ENCODE peak calls at places on chromosomes 4 and X, in nine cellular contexts. Q is activated T-helper 9 cell treated with anti-CD3 and anti-CD28 coated beads, Interleukin-2, amount 50 U/mL, for 16 hours; O is GM23248; D is activated T-helper 1 cell treated with anti-CD3 and anti-CD28 coated beads, Interleukin-2, amount 50 U/mL, for 16 hours; A is mucosa of gallbladder; P is lower lobe of right lung; N is tibial nerve; V is SJCRH30; U is NCI-H2029. K is an unnamed sample.
A peak's percentile ranks its signal among the peaks of the same experiment; 100 is the strongest.

GRCh38 chrX:129586446-129586845 is 46.4 kb downstream of the OCRL start:
- DNase-seq in Q (no peak), O (no peak), D (no peak), A (no peak), P (no peak), N (no peak), V (no peak), U (no peak), K (no peak)

GRCh38 chrX:129980540-129981206 is 1.8 kb upstream of the BCORL1 start:
- DNase-seq in Q (peak; percentile 19), O (peak; percentile 35), D (no peak), A (no peak), P (peak; percentile 63), N (peak; percentile 23), V (peak; percentile 7), U (no peak), K (no peak)

GRCh38 chrX:5876984-5877655 is 351.5 kb downstream of the NLGN4X start:
- DNase-seq in Q (no peak), O (peak; percentile 0), D (no peak), A (no peak), P (no peak), N (no peak), V (peak; percentile 24), U (no peak), K (no peak)

GRCh38 chr4:181952478-181952877 is 290.7 kb upstream of the TENM3 start:
- DNase-seq in Q (no peak), O (peak; percentile 80), D (no peak), A (peak; percentile 70), P (no peak), N (no peak), V (peak; percentile 10), U (no peak), K (no peak)

GRCh38 chr4:94517492-94517891 is 65.8 kb downstream of the PDLIM5 start:
- DNase-seq in Q (no peak), O (no peak), D (no peak), A (no peak), P (no peak), N (no peak), V (no peak), U (no peak), K (no peak)

GRCh38 chrX:47571215-47571614 is 10.2 kb downstream of the ARAF start:
- DNase-seq in Q (no peak), O (no peak), D (no peak), A (no peak), P (no peak), N (no peak), V (no peak), U (no peak), K (no peak)

GRCh38 chr4:113826431-113826830 is 64.9 kb upstream of the CAMK2D start:
- DNase-seq in Q (no peak), O (no peak), D (no peak), A (no peak), P (no peak), N (no peak), V (no peak), U (no peak), K (no peak)

GRCh38 chr4:79331126-79331876 is 5.4 kb upstream of the NAA11 start:
- DNase-seq in Q (no peak), O (no peak), D (no peak), A (peak; percentile 56), P (no peak), N (no peak), V (peak; percentile 74), U (no peak), K (no peak)

GRCh38 chr4:95018845-95019244 is 261.1 kb downstream of the BMPR1B start:
- DNase-seq in Q (no peak), O (no peak), D (no peak), A (no peak), P (no peak), N (no peak), V (no peak), U (no peak), K (no peak)

GRCh38 chr4:122591196-122591595 is 29.7 kb downstream of the IL21 start:
- DNase-seq in Q (no peak), O (peak; percentile 51), D (no peak), A (no peak), P (no peak), N (no peak), V (no peak), U (no peak), K (no peak)

GRCh38 chr4:147707892-147708672 is 23.8 kb upstream of the ARHGAP10 start:
- DNase-seq in Q (peak; percentile 27), O (peak; percentile 57), D (no peak), A (peak; percentile 55), P (no peak), N (peak; percentile 44), V (peak; percentile 27), U (no peak), K (no peak)

GRCh38 chrX:39039890-39040289 is 238.6 kb downstream of the MID1IP1 start:
- DNase-seq in Q (no peak), O (no peak), D (no peak), A (no peak), P (no peak), N (no peak), V (no peak), U (no peak), K (no peak)

GRCh38 chr4:46937493-46937892 is 28.4 kb upstream of the COX7B2 start:
- DNase-seq in Q (no peak), O (peak; percentile 2), D (no peak), A (no peak), P (no peak), N (no peak), V (no peak), U (no peak), K (no peak)

GRCh38 chr4:56099378-56099786 is 150.6 kb downstream of the CEP135 start:
- DNase-seq in Q (no peak), O (no peak), D (no peak), A (no peak), P (no peak), N (no peak), V (no peak), U (no peak), K (no peak)

GRCh38 chr4:98289375-98289774 is 28.2 kb downstream of the RAP1GDS1 start:
- DNase-seq in Q (no peak), O (no peak), D (no peak), A (no peak), P (no peak), N (no peak), V (no peak), U (no peak), K (no peak)

GRCh38 chrX:148871422-148872152 is 371.2 kb downstream of the AFF2 start:
- DNase-seq in Q (no peak), O (peak; percentile 81), D (no peak), A (no peak), P (no peak), N (no peak), V (peak; percentile 4), U (no peak), K (no peak)

GRCh38 chr4:85607624-85608023 is 132.7 kb downstream of the ARHGAP24 start:
- DNase-seq in Q (no peak), O (no peak), D (no peak), A (no peak), P (no peak), N (no peak), V (no peak), U (peak; percentile 93), K (peak; percentile 72)

GRCh38 chr4:85708468-85708867 is 233.5 kb downstream of the ARHGAP24 start:
- DNase-seq in Q (no peak), O (no peak), D (no peak), A (no peak), P (no peak), N (no peak), V (no peak), U (no peak), K (no peak)

GRCh38 chr4:181756451-181756850 is 486.8 kb upstream of the TENM3 start:
- DNase-seq in Q (no peak), O (no peak), D (no peak), A (no peak), P (no peak), N (no peak), V (no peak), U (no peak), K (no peak)

GRCh38 chr4:2745981-2746806 is 9.9 kb downstream of the TNIP2 start:
- DNase-seq in Q (peak; percentile 92), O (peak; percentile 76), D (peak; percentile 87), A (no peak), P (peak; percentile 51), N (no peak), V (no peak), U (no peak), K (no peak)

GRCh38 chrX:15744181-15744867 is 6.3 kb downstream of the CA5B start:
- DNase-seq in Q (no peak), O (no peak), D (no peak), A (no peak), P (no peak), N (no peak), V (no peak), U (no peak), K (no peak)

GRCh38 chr4:177405508-177405907 is 36.7 kb downstream of the AGA start:
- DNase-seq in Q (no peak), O (no peak), D (no peak), A (no peak), P (no peak), N (no peak), V (no peak), U (no peak), K (no peak)

GRCh38 chr4:76665139-76665538 is 230.1 kb downstream of the SHROOM3 start:
- DNase-seq in Q (no peak), O (peak; percentile 47), D (no peak), A (peak; percentile 94), P (peak; percentile 64), N (no peak), V (no peak), U (peak; percentile 54), K (no peak)

GRCh38 chr4:112511294-112512118 is 4.5 kb downstream of the NEUROG2 start:
- DNase-seq in Q (no peak), O (no peak), D (no peak), A (no peak), P (no peak), N (no peak), V (no peak), U (no peak), K (no peak)

GRCh38 chr4:145852256-145852839 is 86.3 kb downstream of the ZNF827 start:
- DNase-seq in Q (no peak), O (peak; percentile 31), D (no peak), A (no peak), P (no peak), N (no peak), V (no peak), U (no peak), K (no peak)

GRCh38 chr4:90840828-90841227 is 713.6 kb downstream of the CCSER1 start:
- DNase-seq in Q (no peak), O (no peak), D (no peak), A (no peak), P (no peak), N (no peak), V (no peak), U (no peak), K (no peak)

GRCh38 chr4:140893939-140894338 is 137.8 kb upstream of the TBC1D9 start:
- DNase-seq in Q (no peak), O (peak; percentile 77), D (no peak), A (no peak), P (no peak), N (no peak), V (no peak), U (no peak), K (no peak)

GRCh38 chrX:120308959-120309872 is 2.0 kb downstream of the TMEM255A start:
- DNase-seq in Q (peak; percentile 51), O (peak; percentile 23), D (peak; percentile 54), A (peak; percentile 47), P (peak; percentile 74), N (no peak), V (no peak), U (peak; percentile 54), K (peak; percentile 88)

GRCh38 chr4:11367371-11367770 is 61.3 kb downstream of the HS3ST1 start:
- DNase-seq in Q (no peak), O (no peak), D (no peak), A (peak; percentile 76), P (no peak), N (peak; percentile 91), V (no peak), U (peak; percentile 80), K (peak; percentile 26)

GRCh38 chrX:54540289-54540688 is 10.3 kb downstream of the GNL3L start:
- DNase-seq in Q (no peak), O (peak; percentile 70), D (no peak), A (no peak), P (no peak), N (no peak), V (no peak), U (no peak), K (no peak)

GRCh38 chrX:78622834-78623233 is 36.3 kb downstream of the RTL3 start:
- DNase-seq in Q (no peak), O (no peak), D (no peak), A (no peak), P (no peak), N (no peak), V (no peak), U (no peak), K (no peak)

K was measured in NCI-H1092.